ENCODE peak calls at places on chromosomes 3 and 15, in five cellular contexts. S is SK-N-SH, A is NT2/D1, F is H1, I is HepG2. W is an unnamed sample.

GRCh38 chr15:29925227-29926082 is 103.2 kb upstream of the TJP1 start:
- DNase-seq in S (peak; percentile 79), A (peak; percentile 74), F (peak; percentile 79), I (peak; percentile 57), W (peak; percentile 71)

GRCh38 chr3:133775835-133776234 is 29.6 kb downstream of the TF start:
- DNase-seq in S (no peak), A (no peak), F (no peak), I (no peak), W (no peak)

GRCh38 chr3:134463676-134464611 is 21.8 kb downstream of the ANAPC13 start:
- DNase-seq in S (peak; percentile 23), A (peak; percentile 96), F (peak; percentile 79), I (no peak), W (no peak)

GRCh38 chr3:32384938-32385337 is 6.7 kb upstream of the CMTM7 start:
- DNase-seq in S (peak; percentile 42), A (no peak), F (no peak), I (no peak), W (no peak)

GRCh38 chr3:176879710-176880109 is 317.6 kb downstream of the TBL1XR1 start:
- DNase-seq in S (no peak), A (no peak), F (no peak), I (no peak), W (no peak)

GRCh38 chr3:48952510-48953118 is 34.0 kb downstream of the ARIH2 start:
- DNase-seq in S (peak; percentile 36), A (peak; percentile 35), F (peak; percentile 7), I (peak; percentile 45), W (peak; percentile 41)

GRCh38 chr15:75606711-75607684 is 18.5 kb downstream of the SNUPN start:
- DNase-seq in S (no peak), A (no peak), F (no peak), I (no peak), W (no peak)

GRCh38 chr3:143207338-143207961 is 87.9 kb downstream of the CHST2 start:
- DNase-seq in S (no peak), A (no peak), F (no peak), I (no peak), W (no peak)

GRCh38 chr3:108223928-108224327 is 1.7 kb upstream of the IFT57 start:
- DNase-seq in S (no peak), A (no peak), F (no peak), I (no peak), W (no peak)

GRCh38 chr3:23761440-23761896 is 44.3 kb upstream of the UBE2E1 start:
- DNase-seq in S (no peak), A (no peak), F (no peak), I (peak; percentile 29), W (peak; percentile 44)

GRCh38 chr3:37973250-37974054 is 17.1 kb upstream of the VILL start:
- DNase-seq in S (no peak), A (no peak), F (no peak), I (no peak), W (no peak)

GRCh38 chr15:39357478-39358268 is 223.2 kb upstream of the THBS1 start:
- DNase-seq in S (no peak), A (no peak), F (no peak), I (no peak), W (no peak)

GRCh38 chr15:68017221-68017620 is 36.9 kb upstream of the PIAS1 start:
- DNase-seq in S (no peak), A (no peak), F (no peak), I (no peak), W (no peak)

GRCh38 chr3:160667452-160667851 is 9.5 kb upstream of the ARL14 start:
- DNase-seq in S (no peak), A (no peak), F (no peak), I (no peak), W (peak; percentile 91)

GRCh38 chr3:197541756-197542539 is 13.8 kb downstream of the BDH1 start:
- DNase-seq in S (peak; percentile 92), A (no peak), F (no peak), I (no peak), W (no peak)

GRCh38 chr15:41161736-41162135 is 45.7 kb upstream of the INO80 start:
- DNase-seq in S (no peak), A (no peak), F (no peak), I (no peak), W (no peak)

GRCh38 chr3:16433701-16434151 is 79.8 kb downstream of the RFTN1 start:
- DNase-seq in S (no peak), A (no peak), F (no peak), I (no peak), W (no peak)

GRCh38 chr3:136251511-136251910 is 1.4 kb downstream of the PCCB start:
- DNase-seq in S (peak; percentile 23), A (no peak), F (no peak), I (no peak), W (no peak)

GRCh38 chr3:53109822-53110771 is 20.1 kb downstream of the RFT1 start:
- DNase-seq in S (peak; percentile 31), A (peak; percentile 44), F (peak; percentile 38), I (peak; percentile 74), W (peak; percentile 19)

GRCh38 chr15:43268111-43269105 is 1.7 kb upstream of the TGM5 start:
- DNase-seq in S (peak; percentile 59), A (peak; percentile 1), F (no peak), I (peak; percentile 11), W (no peak)

GRCh38 chr3:74269689-74270088 is 344.8 kb downstream of the CNTN3 start:
- DNase-seq in S (no peak), A (no peak), F (no peak), I (no peak), W (no peak)

GRCh38 chr3:13853978-13854296 is 25.9 kb downstream of the WNT7A start:
- DNase-seq in S (no peak), A (no peak), F (no peak), I (no peak), W (peak; percentile 85)

GRCh38 chr15:69328739-69329138 is 30.0 kb downstream of the PAQR5 start:
- DNase-seq in S (no peak), A (no peak), F (no peak), I (no peak), W (no peak)

GRCh38 chr15:69321041-69321554 is 22.4 kb downstream of the PAQR5 start:
- DNase-seq in S (peak; percentile 64), A (no peak), F (no peak), I (no peak), W (no peak)

GRCh38 chr15:69324031-69324430 is 25.3 kb downstream of the PAQR5 start:
- DNase-seq in S (no peak), A (no peak), F (no peak), I (no peak), W (no peak)

GRCh38 chr15:69324565-69324964 is 25.9 kb downstream of the PAQR5 start:
- DNase-seq in S (no peak), A (no peak), F (no peak), I (no peak), W (no peak)

GRCh38 chr15:69325456-69325971 is 26.8 kb downstream of the PAQR5 start:
- DNase-seq in S (no peak), A (no peak), F (no peak), I (no peak), W (no peak)
- TF ChIP-seq YY1 in S (no peak), A (no peak), F (no peak), I (no peak), W (no peak)

GRCh38 chr15:101019351-101019750 is 100.2 kb downstream of the LRRK1 start:
- DNase-seq in S (no peak), A (no peak), F (no peak), I (no peak), W (no peak)
- TF ChIP-seq YY1 in S (no peak), A (no peak), F (no peak), I (no peak), W (no peak)

DNA sequence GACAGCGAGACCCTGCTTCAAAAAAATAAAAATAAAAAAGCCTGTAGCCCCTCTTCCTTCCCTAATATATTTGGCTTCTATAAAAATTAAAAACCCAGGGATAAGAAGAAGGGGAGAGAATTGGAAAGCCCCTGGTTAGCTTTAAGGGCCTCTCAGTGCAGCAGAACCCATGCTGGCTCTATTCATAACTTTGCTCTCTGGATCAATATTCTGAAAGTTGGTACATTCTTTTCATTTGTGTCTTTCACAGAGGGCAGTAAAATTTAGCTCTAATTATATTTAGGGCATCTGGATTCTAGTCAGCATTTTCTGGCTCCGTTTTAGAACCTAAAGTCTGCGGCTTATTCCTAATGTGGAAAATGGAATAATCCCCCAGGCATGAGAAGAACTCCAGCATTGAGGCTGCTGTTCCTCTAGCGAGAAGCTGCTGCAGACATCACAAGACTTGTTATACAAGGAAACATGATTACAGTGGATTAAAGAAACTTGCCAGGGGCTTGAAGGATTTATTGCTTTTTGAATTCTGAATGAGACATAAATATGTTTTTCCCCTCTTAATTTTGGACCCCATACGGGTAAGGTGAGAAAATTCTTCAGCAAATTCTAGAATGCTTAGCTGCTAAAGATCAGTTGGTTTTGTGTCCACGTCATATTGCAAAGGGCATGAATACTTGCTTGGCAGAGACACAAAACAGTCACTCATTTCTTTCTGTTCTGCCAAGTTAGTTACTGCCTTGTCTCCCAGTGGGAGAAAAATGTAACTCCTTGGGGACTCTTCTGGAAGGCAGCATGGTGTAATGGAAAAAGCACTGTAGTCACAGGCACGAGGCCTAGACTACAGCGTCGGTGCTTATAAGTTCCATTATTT is 177.7 kb downstream of the VGLL4 start:
- DNase-seq in S (peak; percentile 38), A (no peak), F (no peak), I (no peak), W (no peak)
- TF ChIP-seq YY1 in S (no peak), A (no peak), F (no peak), I (no peak), W (no peak)

DNA sequence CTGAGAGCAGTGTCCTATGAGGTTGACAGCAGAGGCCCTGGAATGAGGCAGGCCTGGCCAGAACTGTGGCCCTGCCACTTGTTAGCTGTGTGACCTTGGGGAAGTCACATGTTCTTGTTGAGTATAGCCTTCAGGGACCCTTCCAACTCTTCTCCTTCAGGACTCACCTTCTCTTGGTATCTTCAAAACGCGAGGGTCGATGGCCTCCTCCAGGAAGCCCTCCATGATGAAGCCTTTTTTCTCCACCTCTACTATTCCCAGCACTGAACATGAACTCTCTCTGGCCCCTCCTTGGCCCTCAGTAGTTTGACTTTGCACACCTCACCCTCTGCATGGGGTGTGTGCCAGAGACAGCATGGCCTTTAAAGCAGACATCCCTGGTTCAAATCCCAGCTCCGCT is 195.1 kb upstream of the LINGO1 start:
- DNase-seq in S (no peak), A (no peak), F (no peak), I (no peak), W (no peak)
- TF ChIP-seq YY1 in S (no peak), A (no peak), F (no peak), I (no peak), W (no peak)

GRCh38 chr3:57555738-57556458 is at the start of gene PDE12:
- DNase-seq in S (peak; percentile 88), A (peak; percentile 82), F (peak; percentile 46), I (peak; percentile 88), W (peak; percentile 90)

GRCh38 chr3:57557088-57557537 is 1.0 kb downstream of the PDE12 start:
- DNase-seq in S (peak; percentile 47), A (no peak), F (no peak), I (peak; percentile 46), W (no peak)

GRCh38 chr3:57555316-57555715 is 758 bp upstream of the PDE12 start:
- DNase-seq in S (peak; percentile 45), A (no peak), F (no peak), I (peak; percentile 29), W (no peak)

GRCh38 chr3:57559526-57559925 is 3.5 kb downstream of the PDE12 start:
- DNase-seq in S (no peak), A (no peak), F (no peak), I (no peak), W (no peak)

GRCh38 chr3:57556459-57557087 is 499 bp downstream of the PDE12 start:
- DNase-seq in S (no peak), A (no peak), F (no peak), I (no peak), W (no peak)
- TF ChIP-seq YY1 in S (peak; percentile 2), A (no peak), F (no peak), I (no peak), W (no peak)